ENCODE peak calls at places on chromosomes 11 and 22, in five cellular contexts. One of them, this sample, is unnamed.

GRCh38 chr11:102006835-102007566 is 40.2 kb upstream of the CFAP300 start:
- DNase-seq in fibroblast of the aortic adventitia: no peak
- DNase-seq in PC-9: peak
- DNase-seq in lower leg skin: no peak
- DNase-seq in lower lobe of right lung: no peak
- DNase-seq in this sample: no peak

GRCh38 chr11:132032555-132032954 is 662.1 kb downstream of the NTM start:
- DNase-seq in fibroblast of the aortic adventitia: peak
- DNase-seq in lower leg skin: no peak
- DNase-seq in lower lobe of right lung: no peak
- DNase-seq in PC-9: no peak
- DNase-seq in this sample: no peak

GRCh38 chr11:106400949-106401545 is 323.6 kb downstream of the AASDHPPT start:
- DNase-seq in PC-9: no peak
- DNase-seq in lower lobe of right lung: no peak
- DNase-seq in fibroblast of the aortic adventitia: peak
- DNase-seq in lower leg skin: no peak
- DNase-seq in this sample: no peak

GRCh38 chr11:120205596-120206161 is 5.2 kb upstream of the OAF start:
- DNase-seq in PC-9: peak
- DNase-seq in fibroblast of the aortic adventitia: peak
- DNase-seq in lower leg skin: no peak
- DNase-seq in lower lobe of right lung: no peak
- DNase-seq in this sample: no peak

GRCh38 chr11:129814244-129814992 is 1.2 kb upstream of the TMEM45B start:
- DNase-seq in fibroblast of the aortic adventitia: no peak
- DNase-seq in PC-9: no peak
- DNase-seq in lower lobe of right lung: no peak
- DNase-seq in lower leg skin: no peak
- DNase-seq in this sample: no peak

GRCh38 chr11:35013514-35014191 is 97.2 kb downstream of the PDHX start:
- DNase-seq in PC-9: no peak
- DNase-seq in lower leg skin: no peak
- DNase-seq in fibroblast of the aortic adventitia: no peak
- DNase-seq in lower lobe of right lung: no peak
- DNase-seq in this sample: no peak

GRCh38 chr22:31342389-31343125 is 3.6 kb downstream of the PATZ1 start:
- DNase-seq in lower leg skin: no peak
- DNase-seq in PC-9: no peak
- DNase-seq in lower lobe of right lung: no peak
- DNase-seq in fibroblast of the aortic adventitia: no peak
- DNase-seq in this sample: no peak

GRCh38 chr11:31805629-31806185 is 5.4 kb downstream of the PAX6 start:
- DNase-seq in lower leg skin: no peak
- DNase-seq in lower lobe of right lung: no peak
- DNase-seq in fibroblast of the aortic adventitia: no peak
- DNase-seq in PC-9: no peak
- DNase-seq in this sample: no peak

GRCh38 chr11:86245369-86246292 is 1.1 kb downstream of the EED start:
- DNase-seq in lower lobe of right lung: no peak
- DNase-seq in PC-9: peak
- DNase-seq in fibroblast of the aortic adventitia: peak
- DNase-seq in lower leg skin: peak
- DNase-seq in this sample: no peak

GRCh38 chr11:86386791-86387190 is 12.1 kb downstream of the CCDC81 start:
- DNase-seq in lower leg skin: no peak
- DNase-seq in lower lobe of right lung: no peak
- DNase-seq in fibroblast of the aortic adventitia: peak
- DNase-seq in PC-9: no peak
- DNase-seq in this sample: no peak

GRCh38 chr11:2573240-2574042 is 126.4 kb downstream of the KCNQ1OT1 start:
- DNase-seq in lower lobe of right lung: peak
- DNase-seq in fibroblast of the aortic adventitia: no peak
- DNase-seq in lower leg skin: no peak
- DNase-seq in PC-9: no peak
- DNase-seq in this sample: no peak

GRCh38 chr11:109804911-109805310 is 288.3 kb upstream of the ZC3H12C start:
- DNase-seq in lower lobe of right lung: no peak
- DNase-seq in lower leg skin: no peak
- DNase-seq in fibroblast of the aortic adventitia: no peak
- DNase-seq in PC-9: no peak
- DNase-seq in this sample: no peak

GRCh38 chr11:20000393-20001134 is 159.7 kb downstream of the DBX1 start:
- DNase-seq in lower leg skin: no peak
- DNase-seq in PC-9: no peak
- DNase-seq in fibroblast of the aortic adventitia: no peak
- DNase-seq in lower lobe of right lung: peak
- DNase-seq in this sample: no peak

GRCh38 chr11:133660202-133660568 is 127.9 kb upstream of the OPCML start:
- DNase-seq in fibroblast of the aortic adventitia: no peak
- DNase-seq in lower lobe of right lung: no peak
- DNase-seq in lower leg skin: no peak
- DNase-seq in PC-9: no peak
- DNase-seq in this sample: no peak

GRCh38 chr11:76621866-76622265 is 48.7 kb downstream of the LRRC32 start:
- DNase-seq in lower leg skin: no peak
- DNase-seq in lower lobe of right lung: no peak
- DNase-seq in PC-9: no peak
- DNase-seq in fibroblast of the aortic adventitia: peak
- DNase-seq in this sample: no peak

GRCh38 chr11:12246169-12246568 is 131.2 kb upstream of the PARVA start:
- DNase-seq in lower leg skin: no peak
- DNase-seq in PC-9: no peak
- DNase-seq in fibroblast of the aortic adventitia: no peak
- DNase-seq in lower lobe of right lung: no peak
- DNase-seq in this sample: no peak

GRCh38 chr11:6201486-6201885 is 2.5 kb downstream of the OR52W1 start:
- DNase-seq in lower leg skin: no peak
- DNase-seq in PC-9: no peak
- DNase-seq in fibroblast of the aortic adventitia: peak
- DNase-seq in lower lobe of right lung: no peak
- DNase-seq in this sample: no peak

GRCh38 chr22:41603873-41604332 is 14.3 kb upstream of the PMM1 start:
- DNase-seq in PC-9: no peak
- DNase-seq in lower lobe of right lung: no peak
- DNase-seq in lower leg skin: no peak
- DNase-seq in fibroblast of the aortic adventitia: no peak
- DNase-seq in this sample: no peak

GRCh38 chr22:38788417-38788816 is 5.5 kb downstream of the DNAL4 start:
- DNase-seq in lower lobe of right lung: no peak
- DNase-seq in lower leg skin: peak
- DNase-seq in PC-9: no peak
- DNase-seq in fibroblast of the aortic adventitia: peak
- DNase-seq in this sample: no peak

GRCh38 chr22:17285661-17286060 is 66.4 kb upstream of the ADA2 start:
- DNase-seq in lower leg skin: no peak
- DNase-seq in PC-9: no peak
- DNase-seq in lower lobe of right lung: no peak
- DNase-seq in fibroblast of the aortic adventitia: no peak
- DNase-seq in this sample: no peak

GRCh38 chr22:24482586-24482985 is 12.5 kb upstream of the UPB1 start:
- DNase-seq in PC-9: peak
- DNase-seq in fibroblast of the aortic adventitia: peak
- DNase-seq in lower leg skin: no peak
- DNase-seq in lower lobe of right lung: no peak
- DNase-seq in this sample: no peak

GRCh38 chr11:5366856-5367255 is 15.5 kb downstream of the OR51B6 start:
- DNase-seq in lower lobe of right lung: no peak
- DNase-seq in fibroblast of the aortic adventitia: peak
- DNase-seq in lower leg skin: no peak
- DNase-seq in PC-9: no peak
- DNase-seq in this sample: no peak

GRCh38 chr11:44559207-44559943 is 6.1 kb upstream of the CD82 start:
- DNase-seq in lower leg skin: no peak
- DNase-seq in lower lobe of right lung: no peak
- DNase-seq in PC-9: no peak
- DNase-seq in fibroblast of the aortic adventitia: no peak
- DNase-seq in this sample: no peak

GRCh38 chr11:115217726-115218311 is 286.4 kb downstream of the CADM1 start:
- DNase-seq in lower lobe of right lung: no peak
- DNase-seq in PC-9: no peak
- DNase-seq in fibroblast of the aortic adventitia: no peak
- DNase-seq in lower leg skin: no peak
- DNase-seq in this sample: no peak

GRCh38 chr11:115219378-115219777 is 284.8 kb downstream of the CADM1 start:
- DNase-seq in PC-9: no peak
- DNase-seq in fibroblast of the aortic adventitia: no peak
- DNase-seq in lower leg skin: no peak
- DNase-seq in lower lobe of right lung: no peak
- DNase-seq in this sample: no peak

GRCh38 chr11:115213007-115213406 is 291.2 kb downstream of the CADM1 start:
- DNase-seq in fibroblast of the aortic adventitia: no peak
- DNase-seq in PC-9: no peak
- DNase-seq in lower leg skin: no peak
- DNase-seq in lower lobe of right lung: no peak
- DNase-seq in this sample: no peak

GRCh38 chr11:115214644-115215305 is 289.4 kb downstream of the CADM1 start:
- DNase-seq in lower leg skin: no peak
- DNase-seq in lower lobe of right lung: no peak
- DNase-seq in PC-9: peak
- DNase-seq in fibroblast of the aortic adventitia: no peak
- DNase-seq in this sample: no peak

DNA sequence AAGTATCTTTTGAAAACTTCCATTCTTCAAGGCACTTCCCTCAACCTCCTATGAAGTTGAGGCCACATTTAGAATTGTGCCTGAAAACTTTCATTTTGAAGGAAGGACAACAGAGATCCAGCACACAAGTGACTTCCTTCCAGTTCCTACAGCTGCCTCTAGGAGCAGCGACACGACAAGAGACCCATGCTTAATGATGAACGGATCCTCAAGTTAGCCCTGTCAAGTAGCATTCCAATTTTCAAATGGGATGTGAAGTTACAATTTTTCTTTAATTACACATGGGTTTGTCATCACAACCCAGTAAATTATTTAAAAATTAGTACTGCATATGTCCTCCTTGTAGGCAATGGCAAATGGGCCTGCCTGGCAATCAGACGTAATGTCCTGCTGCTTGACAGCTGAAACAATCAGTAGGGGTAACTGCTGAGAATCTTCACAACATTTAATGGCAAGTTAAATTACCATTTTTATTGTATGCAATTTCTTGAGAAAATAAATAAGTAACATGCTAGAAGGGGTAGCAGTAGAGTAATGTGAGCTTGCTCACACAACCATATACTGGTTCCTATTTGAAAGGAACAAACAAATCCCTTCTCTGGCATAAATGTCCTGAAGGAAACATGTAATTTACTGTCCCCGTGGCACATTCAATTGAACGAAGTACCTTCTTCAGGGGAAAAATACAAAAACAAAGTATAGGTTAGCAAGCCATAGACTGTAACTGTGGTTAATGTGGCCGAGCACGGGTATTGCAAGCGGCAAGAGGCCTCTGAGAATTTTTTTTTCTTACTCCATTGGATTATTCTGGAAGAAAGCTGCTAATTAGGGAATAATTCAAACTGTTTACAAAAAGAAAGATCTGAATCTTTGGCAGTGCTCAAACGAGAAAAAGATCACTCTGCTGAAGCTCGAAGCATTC is 288.3 kb downstream of the CADM1 start:
- DNase-seq in PC-9: peak
- DNase-seq in fibroblast of the aortic adventitia: no peak
- DNase-seq in lower lobe of right lung: no peak
- DNase-seq in lower leg skin: no peak
- DNase-seq in this sample: no peak
- TF ChIP-seq CTCF in PC-9: peak
- TF ChIP-seq CTCF in fibroblast of the aortic adventitia: no peak
- TF ChIP-seq CTCF in lower lobe of right lung: peak
- TF ChIP-seq CTCF in lower leg skin: no peak
- TF ChIP-seq CTCF in this sample: no peak

DNA sequence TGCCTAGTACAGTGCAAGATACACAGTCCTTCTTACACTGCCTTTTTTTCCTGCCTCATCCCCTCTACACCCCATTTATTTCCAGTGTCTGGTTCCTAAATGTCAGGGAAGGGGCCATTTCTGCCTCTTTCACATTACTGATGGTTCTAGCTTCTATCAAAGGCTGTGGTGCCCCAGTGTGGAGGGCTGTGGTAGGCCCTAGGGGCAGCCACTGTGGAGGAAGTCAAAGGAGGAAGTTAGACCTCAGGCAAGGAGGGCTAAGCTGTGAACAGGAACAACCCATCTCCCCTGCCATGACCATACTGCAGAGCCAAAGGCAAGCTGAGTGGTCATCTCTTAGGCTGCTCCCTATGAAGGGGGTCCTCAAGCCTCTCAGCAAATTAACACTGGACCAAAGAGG is 81.9 kb upstream of the CRTAM start:
- DNase-seq in lower lobe of right lung: peak
- DNase-seq in fibroblast of the aortic adventitia: no peak
- DNase-seq in lower leg skin: peak
- DNase-seq in PC-9: no peak
- DNase-seq in this sample: no peak
- TF ChIP-seq CTCF in lower lobe of right lung: peak
- TF ChIP-seq CTCF in fibroblast of the aortic adventitia: no peak
- TF ChIP-seq CTCF in lower leg skin: no peak
- TF ChIP-seq CTCF in PC-9: no peak
- TF ChIP-seq CTCF in this sample: no peak

GRCh38 chr11:17714870-17715269 is 4.5 kb upstream of the MYOD1 start:
- DNase-seq in PC-9: no peak
- DNase-seq in lower lobe of right lung: no peak
- DNase-seq in lower leg skin: no peak
- DNase-seq in fibroblast of the aortic adventitia: no peak
- DNase-seq in this sample: no peak

GRCh38 chr11:17713851-17714250 is 5.5 kb upstream of the MYOD1 start:
- DNase-seq in lower leg skin: no peak
- DNase-seq in PC-9: no peak
- DNase-seq in fibroblast of the aortic adventitia: no peak
- DNase-seq in lower lobe of right lung: no peak
- DNase-seq in this sample: no peak

GRCh38 chr11:17711836-17712235 is 7.5 kb upstream of the MYOD1 start:
- DNase-seq in lower lobe of right lung: no peak
- DNase-seq in fibroblast of the aortic adventitia: no peak
- DNase-seq in PC-9: no peak
- DNase-seq in lower leg skin: no peak
- DNase-seq in this sample: no peak

GRCh38 chr11:17716807-17717206 is 2.6 kb upstream of the MYOD1 start:
- DNase-seq in lower leg skin: no peak
- DNase-seq in fibroblast of the aortic adventitia: no peak
- DNase-seq in lower lobe of right lung: no peak
- DNase-seq in PC-9: no peak
- DNase-seq in this sample: no peak

GRCh38 chr11:17714356-17714854 is 5.0 kb upstream of the MYOD1 start:
- DNase-seq in PC-9: no peak
- DNase-seq in lower lobe of right lung: no peak
- DNase-seq in lower leg skin: no peak
- DNase-seq in fibroblast of the aortic adventitia: no peak
- DNase-seq in this sample: no peak
- TF ChIP-seq CTCF in PC-9: no peak
- TF ChIP-seq CTCF in lower lobe of right lung: no peak
- TF ChIP-seq CTCF in lower leg skin: no peak
- TF ChIP-seq CTCF in fibroblast of the aortic adventitia: no peak
- TF ChIP-seq CTCF in this sample: no peak

GRCh38 chr22:45400046-45400445 is 13.4 kb downstream of the SMC1B start:
- DNase-seq in PC-9: no peak
- DNase-seq in lower leg skin: no peak
- DNase-seq in lower lobe of right lung: no peak
- DNase-seq in fibroblast of the aortic adventitia: no peak
- DNase-seq in this sample: no peak

GRCh38 chr22:45402466-45402865 is 10.9 kb downstream of the SMC1B start:
- DNase-seq in PC-9: no peak
- DNase-seq in fibroblast of the aortic adventitia: no peak
- DNase-seq in lower leg skin: no peak
- DNase-seq in lower lobe of right lung: no peak
- DNase-seq in this sample: no peak

GRCh38 chr22:45398214-45398613 is 15.2 kb downstream of the SMC1B start:
- DNase-seq in fibroblast of the aortic adventitia: no peak
- DNase-seq in lower lobe of right lung: no peak
- DNase-seq in PC-9: no peak
- DNase-seq in lower leg skin: no peak
- DNase-seq in this sample: no peak

GRCh38 chr22:45397806-45398205 is 15.6 kb downstream of the SMC1B start:
- DNase-seq in lower leg skin: no peak
- DNase-seq in lower lobe of right lung: no peak
- DNase-seq in PC-9: no peak
- DNase-seq in fibroblast of the aortic adventitia: no peak
- DNase-seq in this sample: no peak
- TF ChIP-seq CTCF in lower leg skin: no peak
- TF ChIP-seq CTCF in lower lobe of right lung: no peak
- TF ChIP-seq CTCF in PC-9: no peak
- TF ChIP-seq CTCF in fibroblast of the aortic adventitia: no peak
- TF ChIP-seq CTCF in this sample: no peak